ENCODE peak calls at places on chromosomes 5 and 9, in seven cellular contexts. A is naive thymus-derived CD4-positive, alpha-beta T cell; E is astrocyte of the hippocampus; U is stomach; I is RWPE1; O is iris pigment epithelial cell; C is T-helper 2 cell. H is an unnamed sample.

GRCh38 chr5:137119321-137119720 is 379.8 kb downstream of the SPOCK1 start:
- DNase-seq in A (no peak), E (no peak), U (no peak), I (no peak), O (no peak), C (no peak), H (no peak)

GRCh38 chr5:176616520-176616919 is 6.6 kb upstream of the GPRIN1 start:
- DNase-seq in A (no peak), E (no peak), U (no peak), I (no peak), O (no peak), C (no peak), H (no peak)

GRCh38 chr5:127068771-127069330 is 4.5 kb downstream of the C5orf63 start:
- DNase-seq in A (no peak), E (peak), U (no peak), I (peak), O (peak), C (no peak), H (peak)

GRCh38 chr5:179731791-179732411 is 721 bp upstream of the MAML1 start:
- DNase-seq in A (no peak), E (no peak), U (no peak), I (peak), O (peak), C (peak), H (peak)

GRCh38 chr9:16848189-16848588 is 22.3 kb downstream of the BNC2 start:
- DNase-seq in A (no peak), E (no peak), U (no peak), I (no peak), O (no peak), C (no peak), H (no peak)

GRCh38 chr9:137030528-137030927 is 1.4 kb downstream of the FUT7 start:
- DNase-seq in A (no peak), E (no peak), U (peak), I (no peak), O (no peak), C (peak), H (no peak)

GRCh38 chr5:80967500-80968181 is 7.5 kb downstream of the RASGRF2 start:
- DNase-seq in A (no peak), E (peak), U (no peak), I (peak), O (peak), C (no peak), H (peak)

GRCh38 chr5:40334242-40334635 is 345.5 kb upstream of the PTGER4 start:
- DNase-seq in A (no peak), E (no peak), U (no peak), I (no peak), O (no peak), C (no peak), H (no peak)

GRCh38 chr5:912356-913091 is 19.8 kb downstream of the TRIP13 start:
- DNase-seq in A (no peak), E (peak), U (peak), I (peak), O (peak), C (peak), H (peak)

GRCh38 chr9:95504053-95504963 is 12.5 kb downstream of the PTCH1 start:
- DNase-seq in A (no peak), E (no peak), U (no peak), I (peak), O (peak), C (no peak), H (no peak)

GRCh38 chr5:97553829-97554452 is 370.9 kb upstream of the RIOK2 start:
- DNase-seq in A (no peak), E (no peak), U (no peak), I (no peak), O (peak), C (no peak), H (no peak)

GRCh38 chr5:5575461-5575860 is 153.0 kb downstream of the ICE1 start:
- DNase-seq in A (no peak), E (no peak), U (no peak), I (no peak), O (no peak), C (no peak), H (no peak)

GRCh38 chr5:2272755-2273154 is 390.0 kb upstream of the IRX4 start:
- DNase-seq in A (no peak), E (no peak), U (no peak), I (no peak), O (no peak), C (no peak), H (no peak)

GRCh38 chr5:74942622-74943286 is 76.6 kb upstream of the FAM169A start:
- DNase-seq in A (no peak), E (no peak), U (no peak), I (no peak), O (no peak), C (no peak), H (no peak)

GRCh38 chr5:56430437-56430836 is 197.3 kb upstream of the ANKRD55 start:
- DNase-seq in A (no peak), E (no peak), U (no peak), I (no peak), O (no peak), C (no peak), H (no peak)

GRCh38 chr5:10707198-10708187 is 53.5 kb downstream of the DAP start:
- DNase-seq in A (no peak), E (no peak), U (no peak), I (no peak), O (peak), C (no peak), H (no peak)

GRCh38 chr9:131008909-131009618 is at the start of gene LAMC3:
- DNase-seq in A (no peak), E (peak), U (no peak), I (peak), O (no peak), C (no peak), H (no peak)

GRCh38 chr9:708556-709432 is 132.7 kb upstream of the DMRT1 start:
- DNase-seq in A (no peak), E (no peak), U (no peak), I (no peak), O (no peak), C (no peak), H (no peak)

GRCh38 chr5:84825616-84826015 is 440.9 kb upstream of the EDIL3 start:
- DNase-seq in A (no peak), E (peak), U (no peak), I (no peak), O (peak), C (no peak), H (no peak)

GRCh38 chr9:136955943-136956335 is 3.9 kb downstream of the LCN12 start:
- DNase-seq in A (no peak), E (no peak), U (no peak), I (no peak), O (no peak), C (no peak), H (no peak)

GRCh38 chr5:16483361-16483760 is 17.8 kb upstream of the ZNF622 start:
- DNase-seq in A (no peak), E (no peak), U (no peak), I (no peak), O (no peak), C (no peak), H (no peak)

GRCh38 chr5:91293131-91293530 is 90.0 kb downstream of the ARRDC3 start:
- DNase-seq in A (no peak), E (peak), U (no peak), I (no peak), O (peak), C (no peak), H (no peak)

GRCh38 chr9:92187390-92187789 is 72.2 kb upstream of the SPTLC1 start:
- DNase-seq in A (no peak), E (no peak), U (no peak), I (no peak), O (no peak), C (no peak), H (no peak)

GRCh38 chr9:82148849-82149544 is 160.4 kb downstream of the SPATA31D1 start:
- DNase-seq in A (no peak), E (no peak), U (no peak), I (no peak), O (peak), C (no peak), H (peak)

GRCh38 chr5:180848265-180848664 is 12.8 kb downstream of the ZFP62 start:
- DNase-seq in A (no peak), E (no peak), U (no peak), I (no peak), O (no peak), C (no peak), H (no peak)

GRCh38 chr9:26746357-26747072 is 146.1 kb downstream of the CAAP1 start:
- DNase-seq in A (no peak), E (peak), U (no peak), I (peak), O (peak), C (no peak), H (no peak)

GRCh38 chr9:127829205-127829935 is 25.1 kb downstream of the ENG start:
- DNase-seq in A (no peak), E (no peak), U (no peak), I (no peak), O (no peak), C (no peak), H (no peak)

GRCh38 chr9:112334319-112334828 is 955 bp upstream of the PTBP3 start:
- DNase-seq in A (peak), E (peak), U (no peak), I (peak), O (peak), C (peak), H (no peak)

GRCh38 chr5:73338201-73339126 is 110.1 kb downstream of the FOXD1 start:
- DNase-seq in A (no peak), E (peak), U (no peak), I (no peak), O (peak), C (no peak), H (peak)

GRCh38 chr5:159456722-159457462 is 126.6 kb upstream of the IL12B start:
- DNase-seq in A (no peak), E (no peak), U (no peak), I (peak), O (peak), C (peak), H (no peak)

GRCh38 chr5:95644351-95645042 is 2.1 kb upstream of the RFESD start:
- DNase-seq in A (peak), E (peak), U (peak), I (peak), O (peak), C (peak), H (peak)

GRCh38 chr9:33227741-33228140 is 12.2 kb upstream of the SPINK4 start:
- DNase-seq in A (no peak), E (peak), U (no peak), I (no peak), O (no peak), C (no peak), H (no peak)

GRCh38 chr5:149633671-149634350 is 52.5 kb downstream of the ARHGEF37 start:
- DNase-seq in A (no peak), E (no peak), U (no peak), I (peak), O (peak), C (no peak), H (no peak)

GRCh38 chr9:35820076-35820475 is 5.2 kb upstream of the HINT2 start:
- DNase-seq in A (no peak), E (peak), U (no peak), I (no peak), O (peak), C (no peak), H (peak)

GRCh38 chr9:121359358-121360294 is 10.4 kb downstream of the STOM start:
- DNase-seq in A (no peak), E (peak), U (no peak), I (no peak), O (peak), C (no peak), H (no peak)

GRCh38 chr9:33161589-33162132 is 5.5 kb downstream of the B4GALT1 start:
- DNase-seq in A (no peak), E (no peak), U (peak), I (peak), O (no peak), C (no peak), H (no peak)

GRCh38 chr9:25678147-25678666 is at the start of gene TUSC1:
- DNase-seq in A (peak), E (peak), U (peak), I (peak), O (peak), C (no peak), H (peak)

GRCh38 chr5:172954751-172955159 is 4.5 kb upstream of the RPL26L1 start:
- DNase-seq in A (no peak), E (no peak), U (no peak), I (no peak), O (no peak), C (no peak), H (no peak)

H was measured in stromal cell of bone marrow.